ENCODE peak calls at places on chromosomes 6 and 20, in eight cellular contexts. M is activated naive CD4-positive, alpha-beta T cell; T is cardiac fibroblast; H is amygdala; B is effector CD8-positive, alpha-beta T cell; Q is GM20000; J is CD8-positive, alpha-beta memory T cell; N is posterior vena cava. R is an unnamed sample.

GRCh38 chr6:31660224-31660997 is at the start of gene C6orf47:
- DNase-seq in M (peak), T (peak), H (peak), B (peak), Q (peak), J (peak), N (peak), R (peak)

GRCh38 chr6:73511796-73512195 is 9.0 kb downstream of the EEF1A1 start:
- DNase-seq in M (no peak), T (no peak), H (no peak), B (no peak), Q (no peak), J (no peak), N (no peak), R (no peak)

GRCh38 chr6:125262026-125263013 is 39.4 kb downstream of the HDDC2 start:
- DNase-seq in M (no peak), T (peak), H (no peak), B (no peak), Q (no peak), J (no peak), N (no peak), R (no peak)

GRCh38 chr6:13593103-13593502 is 18.7 kb downstream of the SIRT5 start:
- DNase-seq in M (no peak), T (no peak), H (no peak), B (no peak), Q (no peak), J (no peak), N (no peak), R (no peak)

GRCh38 chr20:7269452-7269851 is 502.0 kb downstream of the BMP2 start:
- DNase-seq in M (no peak), T (no peak), H (no peak), B (no peak), Q (no peak), J (no peak), N (no peak), R (no peak)

GRCh38 chr6:105243487-105243886 is 63.7 kb upstream of the POPDC3 start:
- DNase-seq in M (no peak), T (no peak), H (no peak), B (no peak), Q (no peak), J (no peak), N (no peak), R (no peak)

GRCh38 chr6:7172605-7173185 is 64.9 kb downstream of the RREB1 start:
- DNase-seq in M (no peak), T (peak), H (no peak), B (no peak), Q (no peak), J (no peak), N (no peak), R (no peak)

GRCh38 chr6:100228437-100229424 is 234.7 kb upstream of the MCHR2 start:
- DNase-seq in M (no peak), T (peak), H (peak), B (no peak), Q (peak), J (peak), N (peak), R (peak)

GRCh38 chr6:89952696-89953095 is 58.4 kb downstream of the GJA10 start:
- DNase-seq in M (no peak), T (peak), H (no peak), B (peak), Q (no peak), J (peak), N (no peak), R (peak)

GRCh38 chr6:159766923-159767322 is 5.1 kb downstream of the ACAT2 start:
- DNase-seq in M (no peak), T (no peak), H (no peak), B (no peak), Q (no peak), J (no peak), N (no peak), R (no peak)

GRCh38 chr6:150142657-150143501 is at the start of gene PPP1R14C:
- DNase-seq in M (no peak), T (peak), H (peak), B (no peak), Q (peak), J (no peak), N (no peak), R (no peak)

GRCh38 chr6:36381502-36382389 is 5.7 kb downstream of the ETV7 start:
- DNase-seq in M (no peak), T (no peak), H (no peak), B (no peak), Q (no peak), J (no peak), N (peak), R (no peak)

GRCh38 chr6:69090132-69090531 is 455.1 kb downstream of the ADGRB3 start:
- DNase-seq in M (no peak), T (peak), H (no peak), B (no peak), Q (no peak), J (no peak), N (no peak), R (no peak)

GRCh38 chr20:45828589-45828988 is 1.5 kb upstream of the TNNC2 start:
- DNase-seq in M (no peak), T (peak), H (no peak), B (no peak), Q (no peak), J (no peak), N (no peak), R (no peak)

GRCh38 chr6:166624275-166624674 is 2.8 kb downstream of the RPS6KA2 start:
- DNase-seq in M (no peak), T (peak), H (no peak), B (no peak), Q (no peak), J (no peak), N (no peak), R (peak)

GRCh38 chr6:45420083-45420908 is 42.6 kb upstream of the SUPT3H start:
- DNase-seq in M (no peak), T (peak), H (no peak), B (peak), Q (no peak), J (peak), N (no peak), R (no peak)

R was measured in foreskin melanocyte.